ENCODE peak calls at places on chromosomes 12 and 14, in six cellular contexts. U is brain microvascular endothelial cell, H is adrenal gland, S is aorta, L is tibial artery, M is mammary epithelial cell. E is an unnamed sample. For H3K36me3, the result is how much of the 10 kb centered on the place peaks cover.

GRCh38 chr12:79296128-79296527 is 394.6 kb downstream of the PAWR start:
- DNase-seq in L (no peak), M (no peak), S (no peak), U (no peak), H (no peak), E (no peak)

GRCh38 chr12:58491296-58491695 is 429.0 kb downstream of the LRIG3 start:
- DNase-seq in S (no peak), H (no peak), U (no peak), M (peak), L (no peak), E (peak)

GRCh38 chr12:74816398-74817175 is 279.0 kb downstream of the ATXN7L3B start:
- DNase-seq in L (no peak), S (no peak), M (no peak), H (no peak), U (no peak), E (no peak)

GRCh38 chr12:5809586-5809985 is 135.5 kb downstream of the ANO2 start:
- DNase-seq in U (no peak), H (no peak), S (no peak), M (no peak), L (no peak), E (no peak)

GRCh38 chr14:21024668-21025373 is at the start of gene NDRG2:
- DNase-seq in U (no peak), S (peak), M (no peak), H (peak), L (peak), E (no peak)

GRCh38 chr12:108689314-108690190 is 41.8 kb downstream of the CORO1C start:
- DNase-seq in L (peak), U (no peak), S (no peak), M (no peak), H (peak), E (peak)

GRCh38 chr14:64931123-64931522 is 11.4 kb downstream of the GPX2 start:
- DNase-seq in U (no peak), S (no peak), M (no peak), H (no peak), L (no peak), E (no peak)

GRCh38 chr14:75427482-75428229 is at the start of gene JDP2:
- DNase-seq in L (peak), S (peak), H (peak), U (peak), M (peak), E (peak)

GRCh38 chr14:55715889-55716288 is 135.9 kb downstream of the KTN1 start:
- DNase-seq in L (peak), H (no peak), S (no peak), M (peak), U (peak), E (peak)

GRCh38 chr12:109627633-109628032 is 54.0 kb downstream of the MVK start:
- DNase-seq in H (peak), U (no peak), L (no peak), M (no peak), S (no peak), E (no peak)

GRCh38 chr14:56172571-56172971 is 54.4 kb downstream of the PELI2 start:
- DNase-seq in M (peak), L (no peak), U (peak), H (no peak), S (no peak), E (peak)

GRCh38 chr14:75303415-75303814 is 24.8 kb downstream of the FOS start:
- DNase-seq in M (peak), L (peak), S (peak), H (peak), U (peak), E (peak)

GRCh38 chr12:26102954-26103353 is 21.9 kb downstream of the BHLHE41 start:
- DNase-seq in M (no peak), U (no peak), H (no peak), S (no peak), L (no peak), E (no peak)

GRCh38 chr12:92608418-92609091 is 94.2 kb upstream of the PLEKHG7 start:
- DNase-seq in U (peak), M (peak), L (no peak), H (no peak), S (no peak), E (peak)

GRCh38 chr12:110124184-110124995 is at the start of gene IFT81:
- DNase-seq in U (peak), M (peak), S (peak), H (peak), L (peak), E (peak)

GRCh38 chr12:52951126-52951525 is 2.2 kb downstream of the KRT18 start:
- DNase-seq in M (no peak), S (no peak), H (no peak), L (no peak), U (no peak), E (no peak)

GRCh38 chr12:94126067-94126466 is 22.3 kb upstream of the PLXNC1 start:
- DNase-seq in H (no peak), S (no peak), L (no peak), M (no peak), U (no peak), E (no peak)

GRCh38 chr14:53963491-53964227 is 7.0 kb upstream of the BMP4 start:
- DNase-seq in L (peak), H (peak), M (no peak), S (peak), U (no peak), E (peak)

GRCh38 chr12:65810036-65810435 is 14.2 kb upstream of the HMGA2 start:
- DNase-seq in H (no peak), M (no peak), U (no peak), S (no peak), L (no peak), E (no peak)

GRCh38 chr12:66235626-66236281 is 46.7 kb downstream of the IRAK3 start:
- DNase-seq in M (no peak), H (no peak), L (no peak), S (no peak), U (peak), E (no peak)

GRCh38 chr14:82341386-82341785 is 807.7 kb upstream of the SEL1L start:
- DNase-seq in L (no peak), S (no peak), M (no peak), H (no peak), U (no peak), E (no peak)

GRCh38 chr12:47391566-47391965 is 311.8 kb upstream of the AMIGO2 start:
- DNase-seq in H (no peak), S (no peak), L (no peak), M (no peak), U (no peak), E (peak)

GRCh38 chr12:103540319-103540718 is 44.6 kb upstream of the C12orf42 start:
- DNase-seq in U (no peak), S (no peak), M (no peak), H (no peak), L (no peak), E (no peak)

GRCh38 chr12:24615967-24616411 is 332.9 kb downstream of the BCAT1 start:
- DNase-seq in L (no peak), S (no peak), H (no peak), U (peak), M (no peak), E (peak)

GRCh38 chr12:105233045-105233905 is 2.7 kb downstream of the APPL2 start:
- DNase-seq in H (no peak), M (no peak), U (no peak), S (no peak), L (no peak), E (no peak)

GRCh38 chr14:104291123-104292000 is 153.0 kb downstream of the KIF26A start:
- DNase-seq in L (peak), H (peak), S (peak), M (no peak), U (no peak), E (no peak)

GRCh38 chr14:95620659-95621059 is 65.6 kb upstream of the TCL1B start:
- DNase-seq in M (no peak), L (no peak), S (no peak), U (no peak), H (no peak), E (no peak)

GRCh38 chr12:110244372-110244771 is 36.7 kb upstream of the ATP2A2 start:
- DNase-seq in L (no peak), S (peak), H (no peak), M (no peak), U (no peak), E (no peak)

GRCh38 chr14:51328089-51328941 is 88.3 kb downstream of the TMX1 start:
- DNase-seq in U (peak), L (no peak), S (no peak), H (peak), M (peak), E (peak)

GRCh38 chr12:54419088-54419887 is at the start of gene ITGA5:
- DNase-seq in H (peak), L (peak), U (peak), M (peak), S (peak), E (peak)

GRCh38 chr14:31090872-31091764 is 64.9 kb upstream of the STRN3 start:
- DNase-seq in M (peak), U (peak), S (no peak), L (no peak), H (peak), E (peak)

GRCh38 chr12:76176935-76177334 is 92.5 kb upstream of the NAP1L1 start:
- DNase-seq in M (no peak), S (no peak), U (no peak), L (no peak), H (no peak), E (no peak)

GRCh38 chr12:64085996-64086395 is 136.1 kb downstream of the KICS2 start:
- DNase-seq in L (no peak), H (no peak), M (no peak), U (no peak), S (no peak), E (no peak)

GRCh38 chr14:81192594-81192993 is 28.2 kb downstream of the GTF2A1 start:
- DNase-seq in M (no peak), S (no peak), L (no peak), H (no peak), U (no peak), E (no peak)

DNA sequence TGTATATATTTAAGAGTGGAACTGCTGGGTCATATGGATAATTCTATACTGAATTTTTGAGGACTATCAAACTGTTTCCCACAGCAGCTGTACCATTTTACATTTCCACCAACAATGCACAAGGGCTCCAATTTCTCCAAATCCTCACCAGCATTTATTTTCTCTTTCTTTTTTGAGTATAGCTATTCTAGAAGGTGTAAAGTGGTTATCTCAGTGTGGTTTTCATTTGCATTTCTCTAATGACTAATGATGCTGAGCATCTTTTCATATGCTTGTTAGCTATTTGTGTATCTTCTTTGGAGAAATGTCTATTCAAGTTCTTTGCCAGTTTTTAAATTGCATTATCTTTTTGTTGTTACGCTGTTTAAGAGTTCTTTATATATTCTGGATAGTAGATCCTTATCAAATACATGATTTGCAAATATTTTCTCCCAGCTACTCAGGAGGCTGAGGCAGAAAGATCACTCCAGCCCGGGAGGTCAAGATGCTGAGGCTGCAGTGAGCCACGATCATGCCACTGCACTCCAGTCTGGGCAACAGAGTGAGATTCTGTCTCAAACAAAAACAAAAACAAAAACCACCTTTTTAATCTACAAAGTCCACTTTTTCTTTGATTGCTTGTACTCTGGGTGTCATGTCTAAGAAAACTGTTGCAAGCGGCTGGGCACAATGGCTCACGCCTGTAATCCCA is 32.8 kb downstream of the GTF2A1 start:
- DNase-seq in M (no peak), S (no peak), H (no peak), L (no peak), U (no peak), E (no peak)
- H3K36me3 ChIP-seq in M (under half), S (under half), H (under half), L (under half), U (under half), E (under half)

DNA sequence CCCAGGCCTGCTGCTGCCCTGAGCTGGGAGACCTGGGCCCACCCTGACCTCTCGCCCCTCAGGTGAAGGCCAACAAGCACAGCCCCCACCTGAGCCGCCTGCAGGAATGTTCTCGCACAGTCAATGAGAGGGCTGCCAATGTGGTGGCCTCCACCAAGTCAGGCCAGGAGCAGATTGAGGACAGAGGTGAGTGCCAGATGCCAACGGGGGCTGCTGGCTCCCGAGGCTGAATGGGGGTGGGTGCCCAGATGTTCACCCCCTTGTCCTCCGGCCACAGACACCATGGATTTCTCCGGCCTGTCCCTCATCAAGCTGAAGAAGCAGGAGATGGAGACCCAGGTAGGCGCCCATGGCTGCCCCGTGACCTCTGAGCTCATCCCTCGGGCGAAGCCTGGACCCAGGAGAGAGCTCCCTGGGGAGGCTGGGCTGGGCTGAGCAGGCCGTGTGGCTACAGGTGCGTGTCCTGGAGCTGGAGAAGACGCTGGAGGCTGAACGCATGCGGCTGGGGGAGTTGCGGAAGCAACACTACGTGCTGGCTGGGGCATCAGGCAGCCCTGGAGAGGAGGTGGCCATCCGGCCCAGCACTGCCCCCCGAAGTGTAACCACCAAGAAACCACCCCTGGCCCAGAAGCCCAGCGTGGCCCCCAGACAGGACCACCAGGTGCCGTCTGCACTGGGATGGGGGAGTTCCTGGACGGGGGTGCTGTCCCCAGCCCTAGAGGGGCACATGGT is 25.8 kb downstream of the HIP1R start:
- DNase-seq in L (peak), H (no peak), U (no peak), M (no peak), S (peak), E (no peak)
- H3K36me3 ChIP-seq in L (under half), H (under half), U (under half), M (under half), S (under half), E (under half)

DNA sequence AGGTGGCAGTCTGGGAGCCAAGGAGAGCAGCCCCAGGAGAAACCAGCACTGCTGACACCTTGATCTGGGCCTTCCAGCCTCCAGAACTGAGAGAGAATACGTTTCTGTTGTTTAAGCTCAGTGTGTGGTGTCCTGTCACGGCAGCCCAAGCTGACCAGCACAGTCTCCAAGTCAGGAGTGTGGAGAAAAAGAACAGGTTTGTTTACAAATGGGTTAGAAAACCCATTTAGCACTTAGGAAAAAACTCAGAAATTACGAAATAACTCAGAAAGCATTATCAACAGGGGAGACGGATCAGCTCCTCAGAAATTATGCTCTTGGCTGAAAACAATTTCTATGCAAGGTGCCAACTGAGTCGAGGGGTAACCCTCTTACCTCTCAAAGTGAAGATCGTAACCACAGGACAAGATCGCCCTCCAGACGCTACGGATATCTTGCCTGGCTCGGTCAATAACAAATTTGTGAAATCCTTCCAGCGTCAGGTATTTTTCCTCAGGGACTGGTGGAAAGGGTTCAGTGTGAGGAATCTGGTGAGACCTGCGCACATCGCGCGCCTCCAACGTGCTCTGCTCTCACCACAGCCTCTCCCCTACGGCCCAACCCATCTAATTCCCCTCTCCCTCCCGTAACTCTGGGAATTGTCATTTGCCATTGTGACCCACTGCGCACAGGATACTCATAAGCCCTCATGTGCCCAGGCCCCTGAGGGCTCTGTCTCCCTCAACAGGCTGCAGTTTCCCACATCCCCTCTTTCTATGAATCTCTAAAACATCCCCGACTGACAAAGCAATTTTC is 50.2 kb downstream of the TRAFD1 start:
- DNase-seq in M (no peak), S (peak), L (peak), H (no peak), U (no peak), E (no peak)
- H3K36me3 ChIP-seq in M (under half), S (under half), L (half or more), H (half or more), U (under half), E (under half)

GRCh38 chr14:57401501-57401900 is 11.1 kb downstream of the NAA30 start:
- DNase-seq in M (no peak), H (no peak), S (no peak), L (no peak), U (no peak), E (no peak)
- H3K36me3 ChIP-seq in M (under half), H (under half), S (under half), L (under half), U (under half), E (under half)

GRCh38 chr12:4690760-4691159 is 29.4 kb upstream of the GALNT8 start:
- DNase-seq in H (no peak), M (no peak), U (no peak), S (no peak), L (no peak), E (no peak)

GRCh38 chr12:4681732-4682131 is 32.8 kb downstream of the NDUFA9 start:
- DNase-seq in H (no peak), U (no peak), S (no peak), L (no peak), M (no peak), E (no peak)

GRCh38 chr12:4679711-4680110 is 30.8 kb downstream of the NDUFA9 start:
- DNase-seq in S (no peak), H (no peak), U (no peak), L (no peak), M (no peak), E (no peak)

DNA sequence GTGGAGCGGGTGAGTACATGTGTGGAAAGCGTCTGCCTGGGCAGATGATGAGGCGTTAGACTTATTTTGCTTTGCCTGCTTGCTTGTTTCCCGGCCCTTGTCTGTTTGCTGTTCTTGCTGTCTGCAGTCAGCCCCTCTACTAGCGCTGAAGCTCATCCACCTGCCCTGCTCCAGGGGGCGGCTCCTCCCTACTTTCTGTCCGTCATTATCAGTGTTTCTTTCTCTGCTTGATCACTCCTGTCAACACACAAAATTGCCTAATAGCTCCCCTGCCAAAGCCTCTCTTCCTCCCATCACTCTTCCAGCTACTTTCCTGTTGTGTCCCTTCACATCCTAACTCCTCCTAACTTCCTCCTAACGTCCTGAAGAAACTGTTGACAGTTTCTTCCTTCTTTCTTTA is 34.9 kb upstream of the GALNT8 start:
- DNase-seq in U (no peak), S (no peak), H (no peak), L (no peak), M (no peak), E (no peak)
- H3K36me3 ChIP-seq in U (under half), S (under half), H (half or more), L (under half), M (under half), E (under half)

DNA sequence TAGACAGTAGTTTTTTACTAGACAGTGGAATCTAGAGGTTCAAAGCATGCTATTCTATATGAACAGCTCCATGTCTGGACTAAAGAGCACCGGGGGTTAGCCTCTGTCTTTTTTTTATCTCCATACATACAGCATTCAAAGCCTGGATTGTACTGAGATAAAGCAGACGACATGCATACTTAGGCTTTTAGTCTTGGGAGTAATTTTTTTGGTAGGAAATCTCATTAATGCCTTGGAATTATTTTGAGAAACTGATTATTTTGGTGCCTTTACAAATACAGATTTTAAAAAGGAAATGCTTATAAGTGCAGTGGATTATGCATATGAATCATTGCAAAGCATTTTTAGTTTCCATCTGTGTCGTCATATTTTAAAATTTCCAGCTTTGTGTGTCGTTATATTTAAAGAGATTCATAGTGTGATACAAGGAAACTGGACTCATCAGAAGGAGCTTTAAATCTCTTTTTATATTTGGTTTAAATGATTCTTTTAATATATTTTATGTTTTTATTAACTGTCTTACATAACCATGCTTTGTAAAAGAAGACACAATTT is 305.9 kb upstream of the RGS6 start:
- DNase-seq in U (no peak), M (no peak), H (no peak), L (no peak), S (no peak), E (no peak)
- H3K36me3 ChIP-seq in U (under half), M (under half), H (under half), L (under half), S (under half), E (under half)

GRCh38 chr12:132348176-132348575 is 18.8 kb upstream of the GALNT9 start:
- DNase-seq in H (no peak), M (no peak), L (no peak), U (no peak), S (no peak), E (no peak)
- H3K36me3 ChIP-seq in H (under half), M (under half), L (under half), U (under half), S (under half), E (under half)